ENCODE peak calls at places on chromosome 6, in six cellular contexts. One of them, this sample, is unnamed.

GRCh38 chr6:7909323-7910276 is 988 bp downstream of the TXNDC5 start:
- DNase-seq in IMR-90: peak; percentile 27
- DNase-seq in trophoblast cell: peak; percentile 58
- DNase-seq in mesenchymal stem cell: peak; percentile 71
- DNase-seq in H9: peak; percentile 74
- DNase-seq in H1: peak; percentile 79
- DNase-seq in this sample: peak; percentile 47

GRCh38 chr6:17986656-17987575 is 519 bp downstream of the KIF13A start:
- DNase-seq in H9: peak; percentile 67
- DNase-seq in mesenchymal stem cell: peak; percentile 66
- DNase-seq in trophoblast cell: peak; percentile 64
- DNase-seq in IMR-90: peak; percentile 39
- DNase-seq in H1: peak; percentile 75
- DNase-seq in this sample: peak; percentile 42

GRCh38 chr6:35727206-35727934 is 9.5 kb upstream of the ARMC12 start:
- DNase-seq in trophoblast cell: peak; percentile 8
- DNase-seq in H1: peak; percentile 81
- DNase-seq in IMR-90: peak; percentile 60
- DNase-seq in H9: peak; percentile 77
- DNase-seq in mesenchymal stem cell: peak; percentile 87
- DNase-seq in this sample: no peak

GRCh38 chr6:2351807-2352431 is 106.5 kb upstream of the GMDS start:
- DNase-seq in H9: no peak
- DNase-seq in H1: no peak
- DNase-seq in trophoblast cell: peak; percentile 91
- DNase-seq in mesenchymal stem cell: no peak
- DNase-seq in IMR-90: peak; percentile 86
- DNase-seq in this sample: no peak

GRCh38 chr6:68635706-68636513 is 828 bp downstream of the ADGRB3 start:
- DNase-seq in trophoblast cell: no peak
- DNase-seq in H9: peak; percentile 33
- DNase-seq in H1: peak; percentile 53
- DNase-seq in IMR-90: no peak
- DNase-seq in mesenchymal stem cell: peak; percentile 42
- DNase-seq in this sample: peak; percentile 23

GRCh38 chr6:87561012-87561411 is 28.8 kb downstream of the RARS2 start:
- DNase-seq in H1: no peak
- DNase-seq in mesenchymal stem cell: no peak
- DNase-seq in H9: no peak
- DNase-seq in IMR-90: peak; percentile 20
- DNase-seq in trophoblast cell: peak; percentile 30
- DNase-seq in this sample: no peak

GRCh38 chr6:12522347-12522746 is 194.2 kb upstream of the PHACTR1 start:
- DNase-seq in trophoblast cell: no peak
- DNase-seq in IMR-90: peak; percentile 86
- DNase-seq in mesenchymal stem cell: peak; percentile 51
- DNase-seq in H9: no peak
- DNase-seq in H1: no peak
- DNase-seq in this sample: no peak

GRCh38 chr6:143753678-143754077 is 75.9 kb downstream of the PHACTR2 start:
- DNase-seq in mesenchymal stem cell: no peak
- DNase-seq in H9: no peak
- DNase-seq in H1: no peak
- DNase-seq in IMR-90: no peak
- DNase-seq in trophoblast cell: no peak
- DNase-seq in this sample: no peak

GRCh38 chr6:117548797-117549301 is 53.5 kb downstream of the GOPC start:
- DNase-seq in H1: no peak
- DNase-seq in H9: no peak
- DNase-seq in trophoblast cell: peak; percentile 29
- DNase-seq in mesenchymal stem cell: peak; percentile 62
- DNase-seq in IMR-90: peak; percentile 73
- DNase-seq in this sample: no peak

GRCh38 chr6:90393232-90393884 is 96.7 kb upstream of the BACH2 start:
- DNase-seq in H1: peak; percentile 80
- DNase-seq in trophoblast cell: peak; percentile 79
- DNase-seq in IMR-90: peak; percentile 71
- DNase-seq in H9: peak; percentile 67
- DNase-seq in mesenchymal stem cell: peak; percentile 65
- DNase-seq in this sample: peak; percentile 48

GRCh38 chr6:53628354-53629119 is 37.0 kb downstream of the KLHL31 start:
- DNase-seq in H9: no peak
- DNase-seq in trophoblast cell: no peak
- DNase-seq in mesenchymal stem cell: no peak
- DNase-seq in IMR-90: peak; percentile 58
- DNase-seq in H1: no peak
- DNase-seq in this sample: no peak

GRCh38 chr6:170480045-170480714 is 72.9 kb downstream of the PSMB1 start:
- DNase-seq in IMR-90: peak; percentile 24
- DNase-seq in trophoblast cell: no peak
- DNase-seq in mesenchymal stem cell: no peak
- DNase-seq in H9: peak; percentile 47
- DNase-seq in H1: no peak
- DNase-seq in this sample: no peak

GRCh38 chr6:166041277-166041676 is 126.4 kb downstream of the TBXT start:
- DNase-seq in H1: no peak
- DNase-seq in IMR-90: no peak
- DNase-seq in trophoblast cell: no peak
- DNase-seq in mesenchymal stem cell: no peak
- DNase-seq in H9: no peak
- DNase-seq in this sample: no peak

GRCh38 chr6:134951494-134952263 is 1.8 kb upstream of the ALDH8A1 start:
- DNase-seq in trophoblast cell: no peak
- DNase-seq in H9: no peak
- DNase-seq in IMR-90: no peak
- DNase-seq in H1: no peak
- DNase-seq in mesenchymal stem cell: no peak
- DNase-seq in this sample: no peak

GRCh38 chr6:3750324-3751018 is 1.0 kb downstream of the PXDC1 start:
- DNase-seq in trophoblast cell: peak; percentile 72
- DNase-seq in H9: peak; percentile 69
- DNase-seq in IMR-90: peak; percentile 72
- DNase-seq in H1: peak; percentile 76
- DNase-seq in mesenchymal stem cell: peak; percentile 77
- DNase-seq in this sample: peak; percentile 31

GRCh38 chr6:128712898-128713297 is 170.0 kb upstream of the LAMA2 start:
- DNase-seq in trophoblast cell: no peak
- DNase-seq in IMR-90: no peak
- DNase-seq in H9: no peak
- DNase-seq in H1: no peak
- DNase-seq in mesenchymal stem cell: peak; percentile 1
- DNase-seq in this sample: no peak

GRCh38 chr6:48426636-48427035 is 315.6 kb upstream of the PTCHD4 start:
- DNase-seq in IMR-90: peak; percentile 89
- DNase-seq in H9: no peak
- DNase-seq in H1: no peak
- DNase-seq in trophoblast cell: no peak
- DNase-seq in mesenchymal stem cell: peak; percentile 97
- DNase-seq in this sample: no peak

GRCh38 chr6:108945686-108946158 is 97.5 kb downstream of the ARMC2 start:
- DNase-seq in H1: no peak
- DNase-seq in mesenchymal stem cell: no peak
- DNase-seq in IMR-90: no peak
- DNase-seq in H9: peak; percentile 54
- DNase-seq in trophoblast cell: peak; percentile 34
- DNase-seq in this sample: no peak

DNA sequence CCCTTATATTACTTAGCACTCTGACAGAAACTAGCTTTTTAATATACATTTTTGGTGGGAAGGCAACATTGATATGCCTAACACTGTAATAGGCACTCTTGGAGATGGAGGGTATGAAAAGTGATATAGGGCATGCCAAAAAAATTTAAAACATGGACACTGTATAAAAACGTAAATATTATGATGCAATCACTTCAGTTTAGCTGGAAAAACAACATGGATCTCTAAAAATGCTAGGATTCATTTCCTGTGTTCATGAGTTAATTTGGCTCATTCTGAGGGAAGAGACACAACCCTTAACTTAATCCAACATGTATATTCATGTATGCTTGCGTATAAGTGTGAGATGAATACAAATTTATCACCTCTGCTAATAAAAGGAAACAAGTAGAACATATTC is 157.3 kb upstream of the TFAP2D start:
- DNase-seq in mesenchymal stem cell: no peak
- DNase-seq in H9: no peak
- DNase-seq in trophoblast cell: no peak
- DNase-seq in H1: no peak
- DNase-seq in IMR-90: no peak
- DNase-seq in this sample: no peak
- H2AFZ ChIP-seq in mesenchymal stem cell: no peak overlapping the region
- H2AFZ ChIP-seq in H9: no peak overlapping the region
- H2AFZ ChIP-seq in trophoblast cell: no peak overlapping the region
- H2AFZ ChIP-seq in H1: no peak overlapping the region
- H2AFZ ChIP-seq in IMR-90: no peak overlapping the region
- H2AFZ ChIP-seq in this sample: no peak overlapping the region

GRCh38 chr6:11467364-11467763 is 70.2 kb upstream of the TMEM170B start:
- DNase-seq in trophoblast cell: no peak
- DNase-seq in H9: no peak
- DNase-seq in IMR-90: no peak
- DNase-seq in H1: no peak
- DNase-seq in mesenchymal stem cell: no peak
- DNase-seq in this sample: no peak
- H3K79me1 ChIP-seq in trophoblast cell: no peaks in the 10 kb centered on the region
- H3K79me1 ChIP-seq in H9: no peaks in the 10 kb centered on the region
- H3K79me1 ChIP-seq in IMR-90: no peaks in the 10 kb centered on the region
- H3K79me1 ChIP-seq in H1: no peaks in the 10 kb centered on the region
- H3K79me1 ChIP-seq in mesenchymal stem cell: no peaks in the 10 kb centered on the region
- H3K79me1 ChIP-seq in this sample: no peaks in the 10 kb centered on the region

DNA sequence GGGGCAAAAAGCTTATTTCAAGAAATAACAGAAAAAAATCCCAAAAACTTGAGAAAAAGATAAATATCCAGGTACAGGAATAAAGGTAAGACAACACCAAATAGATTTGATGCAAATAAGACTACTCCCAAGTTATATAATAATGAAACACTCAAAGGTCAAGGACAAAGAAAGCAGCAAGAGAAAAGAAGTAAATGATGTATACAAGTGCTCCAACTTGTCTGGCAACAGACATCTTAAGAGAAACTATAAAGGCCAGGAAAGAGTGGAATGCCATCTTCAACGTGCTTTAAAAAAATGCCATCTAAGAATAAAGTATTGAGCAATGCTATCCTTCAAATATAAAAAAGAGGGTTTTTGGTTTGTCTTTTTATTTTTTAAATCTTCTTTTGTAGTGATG is 54.2 kb downstream of the REV3L start:
- DNase-seq in H1: no peak
- DNase-seq in IMR-90: no peak
- DNase-seq in mesenchymal stem cell: no peak
- DNase-seq in trophoblast cell: no peak
- DNase-seq in H9: no peak
- DNase-seq in this sample: no peak
- H3K9ac ChIP-seq in H1: no peak overlapping the region
- H3K9ac ChIP-seq in IMR-90: no peak overlapping the region
- H3K9ac ChIP-seq in mesenchymal stem cell: no peak overlapping the region
- H3K9ac ChIP-seq in trophoblast cell: no peak overlapping the region
- H3K9ac ChIP-seq in H9: no peak overlapping the region
- H3K9ac ChIP-seq in this sample: no peak overlapping the region

DNA sequence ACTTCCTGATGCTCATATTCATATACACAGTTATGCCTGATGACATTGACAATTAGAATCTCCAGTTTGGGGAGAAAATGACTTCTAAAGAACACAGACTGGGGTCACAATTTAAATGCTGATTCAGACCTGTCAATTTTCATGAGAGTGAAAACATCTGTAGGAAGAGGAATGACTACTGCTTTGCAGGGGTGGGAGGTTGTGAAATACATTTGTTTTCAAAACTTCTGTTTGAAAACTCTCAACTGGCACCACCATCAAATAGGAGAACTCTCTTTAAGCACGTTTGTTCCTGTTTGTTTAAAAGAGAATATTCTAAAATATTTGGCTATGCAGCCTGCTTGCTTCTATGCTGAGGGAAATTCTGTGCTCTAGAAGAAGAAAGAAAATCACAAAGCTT is 50.8 kb upstream of the ADGRF5 start:
- DNase-seq in H9: no peak
- DNase-seq in IMR-90: no peak
- DNase-seq in mesenchymal stem cell: no peak
- DNase-seq in trophoblast cell: no peak
- DNase-seq in H1: no peak
- DNase-seq in this sample: no peak
- H2AFZ ChIP-seq in H9: no peak overlapping the region
- H2AFZ ChIP-seq in IMR-90: no peak overlapping the region
- H2AFZ ChIP-seq in mesenchymal stem cell: no peak overlapping the region
- H2AFZ ChIP-seq in trophoblast cell: no peak overlapping the region
- H2AFZ ChIP-seq in H1: no peak overlapping the region
- H2AFZ ChIP-seq in this sample: no peak overlapping the region

GRCh38 chr6:52566853-52567279 is 10.0 kb downstream of the TRAM2 start:
- DNase-seq in H9: no peak
- DNase-seq in IMR-90: peak; percentile 99
- DNase-seq in H1: no peak
- DNase-seq in trophoblast cell: peak; percentile 98
- DNase-seq in mesenchymal stem cell: peak; percentile 99
- DNase-seq in this sample: no peak

GRCh38 chr6:52571099-52571755 is 5.6 kb downstream of the TRAM2 start:
- DNase-seq in mesenchymal stem cell: peak; percentile 70
- DNase-seq in IMR-90: no peak
- DNase-seq in trophoblast cell: peak; percentile 55
- DNase-seq in H1: no peak
- DNase-seq in H9: no peak
- DNase-seq in this sample: no peak

GRCh38 chr6:52570291-52570700 is 6.6 kb downstream of the TRAM2 start:
- DNase-seq in IMR-90: no peak
- DNase-seq in H1: no peak
- DNase-seq in mesenchymal stem cell: no peak
- DNase-seq in trophoblast cell: no peak
- DNase-seq in H9: no peak
- DNase-seq in this sample: no peak

GRCh38 chr6:52566201-52566600 is 10.7 kb downstream of the TRAM2 start:
- DNase-seq in mesenchymal stem cell: no peak
- DNase-seq in H9: no peak
- DNase-seq in trophoblast cell: no peak
- DNase-seq in IMR-90: no peak
- DNase-seq in H1: no peak
- DNase-seq in this sample: no peak

DNA sequence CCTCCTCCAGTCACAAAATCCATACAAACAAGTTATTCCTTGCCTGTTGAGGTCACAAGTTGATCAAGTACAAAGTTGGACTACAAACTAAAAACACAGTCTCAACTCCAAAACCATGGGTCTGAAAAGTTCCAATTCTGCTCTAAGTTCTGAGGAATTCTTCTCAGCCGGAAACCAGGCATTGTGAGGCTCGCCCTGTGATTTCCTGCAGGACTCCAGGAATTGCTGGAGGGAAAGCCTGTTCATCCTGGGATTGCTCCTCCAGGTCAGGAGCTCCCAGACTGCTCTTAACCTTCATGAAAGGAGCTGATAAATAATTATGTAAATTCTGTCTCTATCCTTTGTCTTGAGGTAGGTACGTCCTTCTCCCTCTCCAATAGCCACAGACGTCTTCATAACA is 8.5 kb downstream of the TRAM2 start:
- DNase-seq in trophoblast cell: no peak
- DNase-seq in H1: no peak
- DNase-seq in IMR-90: no peak
- DNase-seq in mesenchymal stem cell: no peak
- DNase-seq in H9: no peak
- DNase-seq in this sample: no peak
- H3K79me1 ChIP-seq in trophoblast cell: peaks cover 17% of the 10 kb centered on the region
- H3K79me1 ChIP-seq in H1: peaks cover 11% of the 10 kb centered on the region
- H3K79me1 ChIP-seq in IMR-90: peaks cover 6% of the 10 kb centered on the region
- H3K79me1 ChIP-seq in mesenchymal stem cell: no peaks in the 10 kb centered on the region
- H3K79me1 ChIP-seq in H9: peaks cover 6% of the 10 kb centered on the region
- H3K79me1 ChIP-seq in this sample: peaks cover 2% of the 10 kb centered on the region

This sample was measured in neuronal stem cell.